ENCODE peak calls at places on chromosomes 4 and X, in seven cellular contexts. M, T, H, E, X, K and W are unnamed samples. For H3K9me3, the result is how much of the 10 kb centered on the place peaks cover.

GRCh38 chr4:10535900-10536299 is 78.7 kb upstream of the ZNF518B start:
- DNase-seq in T (no peak), K (no peak), H (no peak), X (no peak), M (no peak), E (no peak), W (no peak)

GRCh38 chr4:121674696-121675095 is 22.1 kb downstream of the ANXA5 start:
- DNase-seq in E (no peak), X (no peak), K (no peak), H (no peak), M (no peak), T (no peak), W (no peak)

GRCh38 chrX:99301990-99302389 is 1108.1 kb downstream of the PCDH19 start:
- DNase-seq in T (no peak), M (peak), X (no peak), E (no peak), K (no peak), H (no peak), W (no peak)

GRCh38 chr4:148539387-148539786 is 97.2 kb upstream of the NR3C2 start:
- DNase-seq in K (no peak), H (no peak), X (no peak), M (peak), E (no peak), T (peak), W (no peak)

GRCh38 chr4:105369988-105370387 is 103.9 kb downstream of the PPA2 start:
- DNase-seq in K (peak), T (no peak), H (no peak), E (no peak), X (no peak), M (peak), W (peak)

GRCh38 chr4:43047044-43047443 is 154.5 kb downstream of the GRXCR1 start:
- DNase-seq in M (no peak), X (no peak), K (no peak), T (no peak), E (no peak), H (no peak), W (no peak)

GRCh38 chr4:26000274-26000950 is 86.4 kb downstream of the SMIM20 start:
- DNase-seq in T (no peak), H (no peak), X (no peak), E (no peak), M (no peak), K (peak), W (peak)

GRCh38 chr4:161457906-161458305 is 705.9 kb downstream of the FSTL5 start:
- DNase-seq in X (no peak), E (no peak), K (no peak), T (no peak), M (no peak), H (no peak), W (no peak)

GRCh38 chrX:24928114-24928513 is 87.7 kb downstream of the ARX start:
- DNase-seq in X (no peak), H (no peak), K (no peak), M (no peak), E (no peak), T (no peak), W (no peak)

GRCh38 chr4:121358473-121358872 is 22.3 kb downstream of the QRFPR start:
- DNase-seq in H (no peak), X (no peak), M (peak), K (peak), T (no peak), E (no peak), W (peak)

GRCh38 chr4:13240066-13240465 is 244.1 kb downstream of the RAB28 start:
- DNase-seq in T (no peak), E (no peak), K (no peak), X (no peak), M (peak), H (no peak), W (peak)

DNA sequence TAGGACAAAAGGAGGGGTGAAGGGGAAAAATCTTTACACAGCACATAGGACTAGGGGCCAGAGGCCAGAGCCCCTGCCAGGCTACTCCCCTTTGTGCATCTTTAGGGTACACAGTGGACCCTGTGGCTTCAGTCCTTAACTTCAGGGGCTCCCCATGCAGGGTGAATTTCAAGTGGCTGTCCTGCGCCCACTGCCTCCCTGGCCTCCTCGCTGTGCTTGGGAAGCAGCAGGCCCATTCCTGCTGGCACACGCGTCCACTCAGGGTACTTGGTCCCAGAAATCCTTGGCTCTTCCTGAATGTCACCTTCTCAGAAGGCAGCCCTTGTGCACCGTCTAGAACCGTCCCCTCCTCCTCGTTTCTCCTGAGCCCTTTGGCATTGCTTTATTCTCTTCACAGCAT is 139.0 kb upstream of the PSAPL1 start:
- DNase-seq in T (no peak), X (no peak), H (no peak), M (no peak), K (no peak), E (no peak), W (no peak)
- H3K9me3 ChIP-seq in T (under half), X (under half), H (under half), M (under half), K (under half), E (under half), W (under half)

DNA sequence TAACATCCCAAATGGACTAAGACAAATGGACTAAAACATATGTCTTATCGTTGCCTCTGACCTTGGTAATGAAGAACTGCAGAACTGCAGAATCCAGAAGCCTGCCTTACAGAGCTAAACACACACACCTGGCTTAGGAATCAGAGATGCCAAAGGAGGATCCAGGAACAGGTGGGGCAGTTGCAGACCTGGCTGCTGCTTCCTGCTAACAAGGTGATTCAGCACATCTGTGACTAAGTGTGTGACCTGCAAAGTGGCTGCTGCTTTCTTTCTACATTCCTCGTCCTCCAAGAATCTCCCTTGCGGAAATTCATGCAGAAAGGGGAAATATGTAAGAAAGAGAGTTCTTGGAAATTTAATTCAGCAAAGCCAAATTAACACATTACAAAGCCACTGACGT is 96.8 kb upstream of the NLGN4X start:
- DNase-seq in H (no peak), M (no peak), E (no peak), K (no peak), T (no peak), X (no peak), W (no peak)
- H3K9me3 ChIP-seq in H (under half), M (under half), E (under half), K (under half), T (under half), X (under half), W (under half)

GRCh38 chrX:72062890-72063289 is 68.8 kb downstream of the RTL5 start:
- DNase-seq in X (peak), K (no peak), H (no peak), E (no peak), T (no peak), M (no peak), W (no peak)

GRCh38 chrX:72057331-72057730 is 74.4 kb downstream of the RTL5 start:
- DNase-seq in K (no peak), E (no peak), H (no peak), X (no peak), M (no peak), T (no peak), W (no peak)

GRCh38 chrX:72060196-72060974 is 71.3 kb downstream of the RTL5 start:
- DNase-seq in E (no peak), T (no peak), H (no peak), X (no peak), M (no peak), K (peak), W (no peak)

GRCh38 chrX:72057844-72058243 is 73.9 kb downstream of the RTL5 start:
- DNase-seq in T (no peak), X (no peak), H (no peak), K (no peak), E (no peak), M (no peak), W (no peak)

GRCh38 chrX:72061091-72061490 is 70.6 kb downstream of the RTL5 start:
- DNase-seq in K (no peak), M (no peak), T (no peak), X (no peak), E (no peak), H (no peak), W (peak)
- H3K9me3 ChIP-seq in K (under half), M (under half), T (under half), X (under half), E (under half), H (under half), W (under half)

GRCh38 chr4:174882317-174882992 is 35.7 kb upstream of the ADAM29 start:
- DNase-seq in T (no peak), K (no peak), E (no peak), M (no peak), H (no peak), X (no peak), W (no peak)

GRCh38 chr4:174874898-174875297 is 43.3 kb upstream of the ADAM29 start:
- DNase-seq in E (no peak), M (no peak), T (no peak), K (no peak), H (no peak), X (no peak), W (no peak)

DNA sequence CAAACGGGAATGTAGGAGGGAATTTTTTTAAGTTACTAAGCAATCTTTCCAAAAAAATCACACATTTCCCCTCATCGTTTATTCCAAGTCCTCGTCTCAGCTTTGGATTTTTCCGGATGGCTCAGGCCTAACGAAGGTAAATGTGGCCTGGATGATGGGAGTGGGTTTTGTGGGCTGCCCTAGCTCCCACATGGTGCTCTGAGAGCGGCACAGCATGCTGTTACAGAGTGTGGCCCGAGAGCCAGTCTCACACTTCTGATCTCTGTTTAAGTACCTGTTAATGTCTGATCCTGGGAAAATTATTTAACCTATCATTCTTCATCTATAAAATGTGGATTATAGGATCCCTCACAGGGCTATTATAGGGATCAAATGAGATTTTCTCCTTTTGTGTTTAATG is 38.2 kb upstream of the ADAM29 start:
- DNase-seq in T (no peak), M (no peak), H (no peak), E (no peak), K (no peak), X (no peak), W (no peak)
- H3K9me3 ChIP-seq in T (under half), M (under half), H (under half), E (under half), K (under half), X (under half), W (under half)

GRCh38 chr4:256492-256891 is 48.8 kb downstream of the ZNF732 start:
- DNase-seq in T (no peak), H (no peak), K (no peak), E (no peak), M (no peak), X (no peak), W (no peak)

GRCh38 chr4:253936-254756 is 51.1 kb downstream of the ZNF732 start:
- DNase-seq in X (no peak), M (no peak), E (no peak), K (no peak), H (no peak), T (no peak), W (no peak)

GRCh38 chr4:252065-252601 is 53.1 kb downstream of the ZNF732 start:
- DNase-seq in M (no peak), E (no peak), K (no peak), T (no peak), X (no peak), H (no peak), W (no peak)
- H3K9me3 ChIP-seq in M (under half), E (half or more), K (under half), T (under half), X (half or more), H (half or more), W (under half)